ENCODE peak calls at places on chromosomes 11 and 22, in eight cellular contexts. A, F, R, M, T, O, Y and K are unnamed samples.

GRCh38 chr11:5992150-5992549 is 5.4 kb upstream of the OR52L1 start:
- DNase-seq in M (no peak), T (no peak), O (no peak), Y (no peak), R (no peak), F (no peak), A (no peak), K (no peak)

GRCh38 chr11:130246719-130247118 is 68.0 kb downstream of the ZBTB44 start:
- DNase-seq in F (no peak), O (no peak), A (no peak), T (no peak), M (no peak), R (no peak), Y (no peak), K (no peak)

GRCh38 chr11:108474664-108475485 is 7.5 kb upstream of the C11orf65 start:
- DNase-seq in R (no peak), A (no peak), T (no peak), F (no peak), O (no peak), Y (no peak), M (no peak), K (no peak)

GRCh38 chr11:35964846-35965245 is 21.0 kb downstream of the LDLRAD3 start:
- DNase-seq in Y (no peak), O (no peak), F (no peak), M (no peak), R (no peak), T (no peak), A (no peak), K (no peak)

GRCh38 chr11:36581536-36581935 is 12.8 kb upstream of the IFTAP start:
- DNase-seq in R (no peak), A (no peak), O (no peak), M (no peak), T (no peak), F (no peak), Y (no peak), K (no peak)

GRCh38 chr11:108025387-108026080 is 16.8 kb downstream of the CUL5 start:
- DNase-seq in Y (no peak), F (no peak), A (no peak), M (no peak), O (no peak), R (no peak), T (no peak), K (no peak)

GRCh38 chr22:30930228-30930627 is 38.3 kb downstream of the MORC2 start:
- DNase-seq in Y (no peak), M (no peak), F (no peak), A (no peak), R (no peak), O (no peak), T (no peak), K (no peak)

GRCh38 chr11:83292709-83293435 is 6.7 kb upstream of the CCDC90B start:
- DNase-seq in A (no peak), M (no peak), O (peak; percentile 40), R (no peak), Y (peak; percentile 39), T (peak; percentile 31), F (no peak), K (peak; percentile 38)

GRCh38 chr11:112539741-112540140 is 279.1 kb upstream of the PLET1 start:
- DNase-seq in O (no peak), A (no peak), T (no peak), Y (no peak), M (no peak), F (no peak), R (no peak), K (no peak)

GRCh38 chr11:95301497-95301896 is 70.5 kb upstream of the SESN3 start:
- DNase-seq in M (no peak), A (no peak), Y (no peak), O (peak; percentile 29), F (no peak), T (no peak), R (no peak), K (no peak)

GRCh38 chr11:5809122-5809519 is 397 bp downstream of the OR52N2 start:
- DNase-seq in A (no peak), M (no peak), O (no peak), R (no peak), F (no peak), T (no peak), Y (no peak), K (no peak)

GRCh38 chr11:12591706-12592105 is 82.5 kb upstream of the TEAD1 start:
- DNase-seq in O (no peak), M (no peak), F (no peak), A (no peak), R (no peak), Y (no peak), T (no peak), K (no peak)

GRCh38 chr22:30694171-30694637 is 470 bp upstream of the OSBP2 start:
- DNase-seq in M (no peak), Y (peak; percentile 29), F (peak; percentile 65), R (peak; percentile 2), T (peak; percentile 13), O (peak; percentile 84), A (peak; percentile 80), K (peak; percentile 83)

GRCh38 chr11:88402192-88402715 is 64.7 kb upstream of the CTSC start:
- DNase-seq in T (no peak), F (no peak), A (no peak), R (no peak), Y (no peak), O (no peak), M (no peak), K (no peak)

GRCh38 chr11:61904539-61905048 is 12.8 kb downstream of the RAB3IL1 start:
- DNase-seq in A (no peak), Y (no peak), T (no peak), F (no peak), R (no peak), O (no peak), M (no peak), K (no peak)

GRCh38 chr11:134047586-134047999 is 21.3 kb upstream of the JAM3 start:
- DNase-seq in Y (no peak), O (no peak), A (peak; percentile 70), M (no peak), R (peak; percentile 88), F (peak; percentile 87), T (no peak), K (no peak)

GRCh38 chr11:80593981-80594380 is 1153.2 kb upstream of the TENM4 start:
- DNase-seq in T (no peak), R (no peak), Y (no peak), A (peak; percentile 74), M (no peak), O (no peak), F (no peak), K (no peak)

GRCh38 chr22:46196268-46196667 is 45.9 kb downstream of the PPARA start:
- DNase-seq in R (no peak), F (no peak), Y (no peak), A (peak; percentile 75), T (no peak), O (peak; percentile 15), M (no peak), K (no peak)

GRCh38 chr11:68677432-68677831 is 6.9 kb upstream of the GAL start:
- DNase-seq in R (no peak), Y (peak; percentile 59), O (peak; percentile 83), F (no peak), A (no peak), T (peak; percentile 53), M (no peak), K (peak; percentile 35)

GRCh38 chr22:30337461-30337778 is 10.7 kb upstream of the TBC1D10A start:
- DNase-seq in M (no peak), Y (no peak), T (no peak), F (no peak), R (no peak), A (no peak), O (no peak), K (no peak)

GRCh38 chr11:68658661-68659060 is 25.7 kb upstream of the GAL start:
- DNase-seq in A (no peak), Y (no peak), T (no peak), M (no peak), F (no peak), O (peak; percentile 66), R (no peak), K (no peak)

GRCh38 chr11:112082729-112083128 is 3.8 kb downstream of the TIMM8B start:
- DNase-seq in F (no peak), T (no peak), A (no peak), M (no peak), O (no peak), Y (no peak), R (no peak), K (no peak)

GRCh38 chr11:62505112-62505783 is 41.4 kb downstream of the AHNAK start:
- DNase-seq in M (no peak), R (no peak), Y (no peak), T (no peak), F (no peak), O (no peak), A (peak; percentile 87), K (peak; percentile 14)

GRCh38 chr22:20130739-20131592 is 638 bp upstream of the ZDHHC8 start:
- DNase-seq in A (peak; percentile 94), Y (peak; percentile 24), O (peak; percentile 94), M (peak; percentile 31), R (peak; percentile 68), F (peak; percentile 84), T (no peak), K (peak; percentile 76)

GRCh38 chr11:104333977-104334376 is 170.0 kb upstream of the PDGFD start:
- DNase-seq in A (no peak), O (no peak), F (no peak), T (no peak), Y (peak; percentile 7), R (no peak), M (no peak), K (peak; percentile 35)

GRCh38 chr11:70082829-70083228 is 4.7 kb downstream of the ANO1 start:
- DNase-seq in T (no peak), F (no peak), A (no peak), Y (no peak), M (no peak), O (no peak), R (no peak), K (peak; percentile 37)
- TF ChIP-seq CTCF in T (peak; percentile 61), F (no peak), A (no peak), Y (peak; percentile 45), M (no peak), O (peak; percentile 25), R (no peak), K (peak; percentile 80)

GRCh38 chr11:102305352-102306047 is 11.8 kb upstream of the BIRC3 start:
- DNase-seq in M (no peak), T (no peak), O (no peak), F (no peak), A (no peak), R (no peak), Y (no peak), K (no peak)
- H3K9me3 ChIP-seq in M (peaks cover 30% of the 10 kb centered on the region), T (peaks cover 15% of the 10 kb centered on the region), O (no peaks in the 10 kb centered on the region), F (no peaks in the 10 kb centered on the region), A (peaks cover 6% of the 10 kb centered on the region), R (peaks cover 6% of the 10 kb centered on the region), Y (no peaks in the 10 kb centered on the region), K (no peaks in the 10 kb centered on the region)

GRCh38 chr11:118714816-118715215 is 35.4 kb upstream of the TREH start:
- DNase-seq in T (no peak), Y (no peak), O (no peak), A (no peak), R (no peak), F (no peak), M (no peak), K (no peak)

GRCh38 chr11:118715837-118716260 is 36.4 kb upstream of the TREH start:
- DNase-seq in A (no peak), F (peak; percentile 36), R (no peak), T (peak; percentile 70), M (no peak), O (no peak), Y (no peak), K (peak; percentile 58)

GRCh38 chr11:118715245-118715807 is 35.9 kb upstream of the TREH start:
- DNase-seq in F (peak; percentile 40), A (no peak), Y (no peak), O (no peak), M (no peak), T (no peak), R (no peak), K (no peak)
- H3K4me3 ChIP-seq in F (no peak overlapping the region), A (no peak overlapping the region), Y (no peak overlapping the region), O (no peak overlapping the region), M (no peak overlapping the region), T (peak overlapping the region; percentile 27), R (no peak overlapping the region), K (no peak overlapping the region)

GRCh38 chr11:120235024-120235628 is 4.8 kb upstream of the POU2F3 start:
- DNase-seq in T (peak; percentile 84), A (peak; percentile 84), O (peak; percentile 78), M (no peak), R (no peak), Y (peak; percentile 64), F (no peak), K (peak; percentile 90)
- TF ChIP-seq CTCF in T (peak; percentile 98), A (peak; percentile 64), O (peak; percentile 73), M (peak; percentile 28), R (peak; percentile 79), Y (peak; percentile 97), F (peak; percentile 35), K (peak; percentile 95)